ENCODE peak calls at places on chromosome 22, in four cellular contexts. Q, V, S and N are unnamed samples.

GRCh38 chr22:48554893-48555552 is 1272.7 kb downstream of the BRD1 start:
- DNase-seq in Q (no peak), V (no peak), S (no peak), N (no peak)

GRCh38 chr22:22691716-22692701 is 47.6 kb downstream of the GGTLC2 start:
- DNase-seq in Q (no peak), V (peak), S (no peak), N (no peak)

GRCh38 chr22:24703101-24703500 is 71.4 kb downstream of the PIWIL3 start:
- DNase-seq in Q (no peak), V (no peak), S (no peak), N (no peak)

GRCh38 chr22:20096574-20097420 is 16.8 kb downstream of the DGCR8 start:
- DNase-seq in Q (no peak), V (no peak), S (no peak), N (no peak)

GRCh38 chr22:31344369-31345330 is 1.5 kb downstream of the PATZ1 start:
- DNase-seq in Q (peak), V (peak), S (no peak), N (no peak)

GRCh38 chr22:23178512-23179254 is 1.6 kb upstream of the BCR start:
- DNase-seq in Q (peak), V (peak), S (peak), N (no peak)

GRCh38 chr22:45896153-45896951 is 80.6 kb downstream of the WNT7B start:
- DNase-seq in Q (no peak), V (no peak), S (no peak), N (no peak)

GRCh38 chr22:36246718-36247117 is 6.2 kb upstream of the APOL1 start:
- DNase-seq in Q (no peak), V (no peak), S (no peak), N (no peak)